ENCODE peak calls at places on chromosomes 7 and 10, in five cellular contexts. D, U, L, H and Z are unnamed samples.

GRCh38 chr10:3415878-3416605 is 243.5 kb upstream of the PITRM1 start:
- DNase-seq in D (no peak), U (no peak), L (no peak), H (no peak), Z (no peak)

GRCh38 chr10:48682265-48682664 is 2.4 kb upstream of the WDFY4 start:
- DNase-seq in D (no peak), U (no peak), L (no peak), H (no peak), Z (no peak)

GRCh38 chr10:104478380-104478779 is 124.7 kb downstream of the CFAP58 start:
- DNase-seq in D (no peak), U (peak; percentile 46), L (no peak), H (no peak), Z (no peak)

GRCh38 chr10:1297566-1298301 is 241.5 kb downstream of the WDR37 start:
- DNase-seq in D (no peak), U (no peak), L (no peak), H (no peak), Z (no peak)

GRCh38 chr10:117967149-117967548 is 79.6 kb downstream of the RAB11FIP2 start:
- DNase-seq in D (no peak), U (no peak), L (no peak), H (no peak), Z (no peak)

GRCh38 chr7:44769381-44770209 is 20.9 kb downstream of the ZMIZ2 start:
- DNase-seq in D (no peak), U (peak; percentile 41), L (no peak), H (no peak), Z (peak; percentile 40)

GRCh38 chr7:29764227-29764626 is 42.1 kb upstream of the WIPF3 start:
- DNase-seq in D (no peak), U (no peak), L (no peak), H (no peak), Z (no peak)

GRCh38 chr10:3471497-3471896 is 298.9 kb upstream of the PITRM1 start:
- DNase-seq in D (no peak), U (no peak), L (no peak), H (no peak), Z (no peak)

GRCh38 chr10:101941871-101942270 is 98.3 kb upstream of the KCNIP2 start:
- DNase-seq in D (no peak), U (no peak), L (no peak), H (no peak), Z (no peak)

GRCh38 chr7:70347880-70348279 is 749.6 kb downstream of the AUTS2 start:
- DNase-seq in D (no peak), U (no peak), L (no peak), H (no peak), Z (no peak)

GRCh38 chr10:79435271-79436065 is 10.0 kb downstream of the ZCCHC24 start:
- DNase-seq in D (no peak), U (no peak), L (no peak), H (no peak), Z (no peak)

GRCh38 chr7:121755818-121756501 is 117.0 kb upstream of the PTPRZ1 start:
- DNase-seq in D (peak; percentile 6), U (no peak), L (no peak), H (no peak), Z (no peak)

GRCh38 chr10:78053201-78053868 is 19.7 kb downstream of the RPS24 start:
- DNase-seq in D (no peak), U (no peak), L (no peak), H (no peak), Z (no peak)

GRCh38 chr7:42217548-42217947 is 19.5 kb downstream of the GLI3 start:
- DNase-seq in D (no peak), U (no peak), L (no peak), H (no peak), Z (no peak)

GRCh38 chr7:116353614-116354013 is 143.3 kb downstream of the TES start:
- DNase-seq in D (no peak), U (no peak), L (no peak), H (no peak), Z (peak; percentile 60)

GRCh38 chr10:5971315-5971832 is 6.0 kb downstream of the IL15RA start:
- DNase-seq in D (no peak), U (no peak), L (no peak), H (no peak), Z (peak; percentile 86)

GRCh38 chr10:76036410-76036940 is 605.1 kb downstream of the LRMDA start:
- DNase-seq in D (peak; percentile 79), U (peak; percentile 45), L (peak; percentile 84), H (peak; percentile 11), Z (peak; percentile 83)

GRCh38 chr7:42745357-42746022 is 166.4 kb downstream of the C7orf25 start:
- DNase-seq in D (no peak), U (no peak), L (no peak), H (no peak), Z (no peak)

GRCh38 chr10:43376828-43377227 is 5.4 kb downstream of the FXYD4 start:
- DNase-seq in D (no peak), U (no peak), L (no peak), H (no peak), Z (no peak)

GRCh38 chr7:98922392-98923107 is 44.2 kb downstream of the TRRAP start:
- DNase-seq in D (peak; percentile 64), U (no peak), L (no peak), H (no peak), Z (no peak)

GRCh38 chr10:96257944-96258343 is 13.4 kb downstream of the BLNK start:
- DNase-seq in D (no peak), U (no peak), L (no peak), H (no peak), Z (no peak)

GRCh38 chr7:134174797-134175261 is 47.7 kb downstream of the LRGUK start:
- DNase-seq in D (no peak), U (peak; percentile 91), L (no peak), H (no peak), Z (no peak)

GRCh38 chr7:5702876-5703571 is 78.4 kb downstream of the RNF216 start:
- DNase-seq in D (no peak), U (peak; percentile 60), L (no peak), H (no peak), Z (no peak)

GRCh38 chr10:34172936-34173533 is 642.1 kb downstream of the PARD3 start:
- DNase-seq in D (no peak), U (peak; percentile 4), L (no peak), H (no peak), Z (no peak)

GRCh38 chr10:56622335-56622973 is 261.4 kb upstream of the ZWINT start:
- DNase-seq in D (no peak), U (no peak), L (no peak), H (no peak), Z (no peak)

GRCh38 chr10:119360181-119360921 is 153.0 kb downstream of the GRK5 start:
- DNase-seq in D (no peak), U (no peak), L (no peak), H (no peak), Z (peak; percentile 46)

GRCh38 chr7:76089865-76090495 is 42.1 kb downstream of the MDH2 start:
- DNase-seq in D (peak; percentile 83), U (no peak), L (no peak), H (no peak), Z (no peak)

GRCh38 chr10:58028597-58029366 is 238.9 kb downstream of the IPMK start:
- DNase-seq in D (no peak), U (peak; percentile 74), L (no peak), H (no peak), Z (no peak)

DNA sequence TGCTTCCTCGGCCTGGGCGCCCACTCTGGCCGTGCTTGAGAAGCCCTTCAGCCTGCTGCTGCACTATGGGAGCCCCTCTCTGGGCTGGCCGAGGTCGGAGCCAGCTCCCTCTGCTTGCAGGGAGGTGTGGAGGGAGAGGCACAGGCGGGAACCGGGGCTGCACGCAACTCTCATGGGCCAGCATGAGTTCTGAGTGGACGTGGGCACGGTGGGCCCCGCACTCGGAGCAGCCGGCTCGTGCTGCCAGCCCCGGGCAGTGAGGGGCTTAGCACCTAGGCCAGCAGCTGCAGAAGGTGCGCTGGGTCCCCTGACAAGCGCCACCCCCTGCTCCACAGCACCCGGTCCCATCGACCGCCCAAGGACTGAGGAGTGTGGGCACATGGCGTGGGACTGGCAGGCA is 9.0 kb upstream of the PDK4 start:
- DNase-seq in D (no peak), U (no peak), L (peak; percentile 75), H (no peak), Z (peak; percentile 42)
- H3K27ac ChIP-seq in D (no peak overlapping the region), U (no peak overlapping the region), L (peak overlapping the region; percentile 60), H (no peak overlapping the region), Z (no peak overlapping the region)

DNA sequence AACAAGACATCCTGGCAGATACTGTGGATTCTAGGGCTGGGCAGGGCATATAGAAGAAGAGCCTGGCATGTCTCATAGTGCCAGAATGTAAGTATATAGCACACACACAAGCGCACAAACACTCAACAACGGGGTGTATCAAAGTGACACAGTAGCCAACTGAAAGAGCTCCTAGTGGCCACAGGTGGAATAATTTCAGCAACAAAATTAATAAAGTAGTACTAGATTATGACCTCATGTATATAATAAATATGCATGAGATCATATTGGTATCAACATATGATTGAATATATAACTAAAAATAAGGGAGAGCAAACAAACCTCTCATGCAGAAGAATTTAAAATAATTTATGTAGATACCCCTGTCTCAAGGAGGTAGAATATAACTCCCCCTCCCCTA is 72.4 kb upstream of the CXCL12 start:
- DNase-seq in D (no peak), U (no peak), L (no peak), H (no peak), Z (no peak)
- TF ChIP-seq CTCF in D (no peak), U (no peak), L (no peak), H (no peak), Z (no peak)

DNA sequence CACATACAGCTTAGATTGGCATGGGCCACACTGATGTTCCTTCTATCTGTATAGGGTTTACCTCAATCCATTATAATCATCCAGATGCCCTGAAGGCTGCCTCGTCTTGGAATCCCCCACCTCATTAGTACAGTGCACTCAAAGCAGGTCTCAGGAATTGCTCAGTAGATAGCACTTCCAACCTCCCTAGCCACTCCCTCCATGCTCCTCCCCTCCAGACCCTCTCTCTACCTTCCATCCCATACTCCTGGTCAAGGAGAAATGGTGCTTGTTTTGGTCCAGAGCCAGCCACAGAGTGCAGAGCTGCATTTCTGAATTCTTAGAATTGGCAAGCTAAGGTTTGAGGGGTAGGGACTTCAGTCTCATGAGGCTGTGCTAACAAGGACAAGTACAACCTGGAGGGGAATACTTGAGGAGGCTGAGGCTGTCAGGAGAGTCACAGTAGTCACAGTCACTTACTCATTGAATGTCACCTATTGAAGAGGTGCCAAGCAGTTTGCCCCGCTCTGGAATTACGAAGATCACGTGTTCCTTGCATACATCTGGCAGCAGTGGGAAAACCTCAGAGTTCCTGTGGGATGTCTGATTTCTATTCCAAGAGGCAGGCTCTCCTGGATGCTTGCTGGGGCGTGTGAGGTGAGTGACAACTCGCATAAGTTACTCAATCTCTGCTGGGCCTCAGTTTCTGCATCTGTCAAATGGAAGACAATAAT is 60.7 kb upstream of the ZNF746 start:
- DNase-seq in D (no peak), U (peak; percentile 79), L (no peak), H (no peak), Z (no peak)
- H3K27ac ChIP-seq in D (no peak overlapping the region), U (peak overlapping the region; percentile 11), L (no peak overlapping the region), H (no peak overlapping the region), Z (no peak overlapping the region)

GRCh38 chr7:140924821-140925421 is at the start of gene BRAF:
- DNase-seq in D (peak; percentile 86), U (peak; percentile 82), L (peak; percentile 94), H (peak; percentile 88), Z (peak; percentile 94)

GRCh38 chr7:140926021-140926812 is 1.5 kb upstream of the BRAF start:
- DNase-seq in D (no peak), U (no peak), L (no peak), H (no peak), Z (no peak)

GRCh38 chr7:140922741-140923345 is 1.9 kb downstream of the BRAF start:
- DNase-seq in D (no peak), U (no peak), L (no peak), H (no peak), Z (no peak)

GRCh38 chr7:140923358-140924006 is 1.2 kb downstream of the BRAF start:
- DNase-seq in D (peak; percentile 10), U (peak; percentile 31), L (no peak), H (no peak), Z (no peak)

GRCh38 chr7:140924019-140924820 is 509 bp downstream of the BRAF start:
- DNase-seq in D (peak; percentile 62), U (peak; percentile 60), L (peak; percentile 95), H (peak; percentile 72), Z (peak; percentile 86)
- TF ChIP-seq CTCF in D (no peak), U (peak; percentile 44), L (peak; percentile 6), H (peak; percentile 13), Z (peak; percentile 36)